ENCODE peak calls at places on chromosomes 13 and 19, in four cellular contexts. One of them, this sample, is unnamed.

GRCh38 chr13:31522431-31522830 is 216.9 kb upstream of the RXFP2 start:
- DNase-seq in EL: no peak
- DNase-seq in sciatic nerve: no peak
- DNase-seq in CD4-positive, alpha-beta memory T cell: no peak
- DNase-seq in this sample: no peak

GRCh38 chr19:10752913-10753285 is 35.0 kb downstream of the DNM2 start:
- DNase-seq in EL: no peak
- DNase-seq in sciatic nerve: no peak
- DNase-seq in CD4-positive, alpha-beta memory T cell: no peak
- DNase-seq in this sample: no peak

GRCh38 chr19:43798546-43799409 is 3.5 kb downstream of the LYPD5 start:
- DNase-seq in CD4-positive, alpha-beta memory T cell: no peak
- DNase-seq in EL: peak; percentile 27
- DNase-seq in sciatic nerve: no peak
- DNase-seq in this sample: no peak

GRCh38 chr19:45863840-45864628 is at the start of gene FOXA3:
- DNase-seq in sciatic nerve: peak; percentile 66
- DNase-seq in EL: peak; percentile 49
- DNase-seq in CD4-positive, alpha-beta memory T cell: peak; percentile 56
- DNase-seq in this sample: no peak

GRCh38 chr19:5131866-5132561 is 163.1 kb downstream of the KDM4B start:
- DNase-seq in CD4-positive, alpha-beta memory T cell: no peak
- DNase-seq in sciatic nerve: no peak
- DNase-seq in EL: no peak
- DNase-seq in this sample: no peak

GRCh38 chr19:2231621-2232221 is 4.4 kb downstream of the PLEKHJ1 start:
- DNase-seq in sciatic nerve: no peak
- DNase-seq in CD4-positive, alpha-beta memory T cell: no peak
- DNase-seq in EL: no peak
- DNase-seq in this sample: no peak

GRCh38 chr19:4472174-4472974 is at the start of gene HDGFL2:
- DNase-seq in sciatic nerve: peak; percentile 98
- DNase-seq in CD4-positive, alpha-beta memory T cell: no peak
- DNase-seq in EL: no peak
- DNase-seq in this sample: no peak

GRCh38 chr13:75480691-75481175 is 1.2 kb downstream of the TBC1D4 start:
- DNase-seq in sciatic nerve: peak; percentile 68
- DNase-seq in CD4-positive, alpha-beta memory T cell: peak; percentile 22
- DNase-seq in EL: peak; percentile 57
- DNase-seq in this sample: peak; percentile 44

GRCh38 chr13:67147257-67148218 is 82.6 kb downstream of the PCDH9 start:
- DNase-seq in sciatic nerve: no peak
- DNase-seq in EL: peak; percentile 74
- DNase-seq in CD4-positive, alpha-beta memory T cell: no peak
- DNase-seq in this sample: peak; percentile 72

GRCh38 chr19:48696353-48697010 is 711 bp downstream of the FUT2 start:
- DNase-seq in CD4-positive, alpha-beta memory T cell: no peak
- DNase-seq in sciatic nerve: no peak
- DNase-seq in EL: no peak
- DNase-seq in this sample: no peak

GRCh38 chr19:46976845-46977320 is 42.8 kb upstream of the NPAS1 start:
- DNase-seq in CD4-positive, alpha-beta memory T cell: no peak
- DNase-seq in sciatic nerve: no peak
- DNase-seq in EL: peak; percentile 93
- DNase-seq in this sample: peak; percentile 69

GRCh38 chr13:102399791-102400618 is 1.8 kb downstream of the FGF14 start:
- DNase-seq in sciatic nerve: peak; percentile 55
- DNase-seq in EL: no peak
- DNase-seq in CD4-positive, alpha-beta memory T cell: peak; percentile 11
- DNase-seq in this sample: no peak